ENCODE peak calls at places on chromosomes 3 and 15, in six cellular contexts. V is transverse colon, X is stomach, M is ovary, Y is upper lobe of left lung, W is A549. D is an unnamed sample. For H3K4me1 and H3K9me3, the result is how much of the 10 kb centered on the place peaks cover.

GRCh38 chr3:38000242-38000916 is 9.8 kb downstream of the VILL start:
- DNase-seq in V (no peak), X (peak), M (no peak), Y (no peak), W (no peak), D (no peak)

GRCh38 chr3:13787533-13787932 is 92.3 kb downstream of the WNT7A start:
- DNase-seq in V (no peak), X (no peak), M (no peak), Y (no peak), W (no peak), D (no peak)

GRCh38 chr3:187922704-187923393 is 177.6 kb upstream of the BCL6 start:
- DNase-seq in V (no peak), X (no peak), M (no peak), Y (no peak), W (peak), D (no peak)

GRCh38 chr3:55683666-55684270 is 196.7 kb upstream of the WNT5A start:
- DNase-seq in V (no peak), X (no peak), M (no peak), Y (no peak), W (no peak), D (no peak)

GRCh38 chr3:32076566-32076965 is 29.9 kb upstream of the GPD1L start:
- DNase-seq in V (no peak), X (no peak), M (no peak), Y (no peak), W (no peak), D (no peak)

GRCh38 chr3:118102737-118103136 is 931.9 kb downstream of the IGSF11 start:
- DNase-seq in V (no peak), X (no peak), M (no peak), Y (no peak), W (no peak), D (no peak)

GRCh38 chr3:195356151-195357086 is 85.5 kb upstream of the XXYLT1 start:
- DNase-seq in V (no peak), X (no peak), M (peak), Y (no peak), W (no peak), D (no peak)

GRCh38 chr3:24985631-24986030 is 442.4 kb upstream of the RARB start:
- DNase-seq in V (no peak), X (no peak), M (no peak), Y (no peak), W (no peak), D (no peak)

GRCh38 chr3:184320099-184320445 is 5.7 kb downstream of the EIF4G1 start:
- DNase-seq in V (peak), X (peak), M (peak), Y (peak), W (peak), D (peak)

GRCh38 chr15:90059208-90059985 is 42.9 kb downstream of the IDH2 start:
- DNase-seq in V (peak), X (peak), M (no peak), Y (peak), W (no peak), D (no peak)

DNA sequence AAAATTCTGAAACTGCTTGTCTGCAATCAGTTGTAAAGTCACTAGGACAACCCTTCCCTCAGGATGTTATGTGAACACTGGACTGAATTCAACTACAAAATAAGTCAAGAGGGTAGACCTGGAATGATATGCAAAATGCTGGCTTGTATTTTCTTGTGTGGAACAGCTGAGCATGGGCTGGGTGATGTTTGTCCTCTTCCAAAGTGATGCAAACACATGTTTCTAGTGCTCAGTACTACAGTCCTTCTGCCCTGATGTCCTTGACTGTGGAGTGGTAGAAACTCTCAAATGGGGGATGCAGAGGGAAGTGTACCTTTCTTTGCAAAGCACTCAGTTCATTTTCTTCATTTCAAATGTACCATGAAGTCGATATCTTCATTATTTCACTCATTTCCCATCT is 258.6 kb downstream of the THSD4 start:
- DNase-seq in V (no peak), X (no peak), M (no peak), Y (no peak), W (no peak), D (no peak)
- H3K4me1 ChIP-seq in V (under half), X (under half), M (under half), Y (under half), W (under half), D (under half)

DNA sequence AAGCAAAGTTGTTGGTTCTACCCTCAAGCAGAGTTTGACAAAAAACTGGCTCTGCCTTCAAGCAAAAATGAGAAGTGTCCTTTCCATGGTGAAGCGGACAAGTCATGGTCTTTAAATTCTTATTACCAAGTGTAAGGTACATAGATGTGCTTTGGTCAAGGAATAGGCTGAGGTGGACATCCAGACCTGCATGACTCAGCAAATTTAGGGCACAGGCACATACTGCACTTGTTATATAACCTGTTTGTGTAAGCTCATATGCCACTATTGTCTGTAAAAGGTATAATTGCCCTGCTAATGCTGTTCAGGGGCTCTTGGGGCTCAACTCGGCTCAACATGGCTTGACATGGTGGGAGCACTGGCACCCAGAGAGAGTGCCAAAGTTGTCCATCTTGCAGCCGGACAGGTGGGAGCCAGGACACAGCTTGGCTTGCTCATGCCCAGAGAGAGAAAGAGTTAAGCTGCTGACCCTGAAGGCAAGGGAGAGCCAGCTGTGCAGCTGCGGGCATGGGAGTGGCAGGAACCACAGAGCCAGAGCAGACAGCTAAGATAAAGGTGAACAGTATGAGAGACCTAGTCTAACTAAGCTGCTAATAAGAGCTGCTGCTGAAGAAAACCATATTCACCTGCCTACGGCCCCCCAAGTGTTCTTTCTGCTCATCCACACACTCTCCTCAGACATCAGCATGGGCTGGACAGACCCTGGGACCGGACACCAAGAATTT is 17.7 kb downstream of the MCCC1 start:
- DNase-seq in V (no peak), X (no peak), M (no peak), Y (no peak), W (no peak), D (no peak)
- H3K9me3 ChIP-seq in V (under half), X (under half), M (under half), Y (under half), W (under half), D (under half)

DNA sequence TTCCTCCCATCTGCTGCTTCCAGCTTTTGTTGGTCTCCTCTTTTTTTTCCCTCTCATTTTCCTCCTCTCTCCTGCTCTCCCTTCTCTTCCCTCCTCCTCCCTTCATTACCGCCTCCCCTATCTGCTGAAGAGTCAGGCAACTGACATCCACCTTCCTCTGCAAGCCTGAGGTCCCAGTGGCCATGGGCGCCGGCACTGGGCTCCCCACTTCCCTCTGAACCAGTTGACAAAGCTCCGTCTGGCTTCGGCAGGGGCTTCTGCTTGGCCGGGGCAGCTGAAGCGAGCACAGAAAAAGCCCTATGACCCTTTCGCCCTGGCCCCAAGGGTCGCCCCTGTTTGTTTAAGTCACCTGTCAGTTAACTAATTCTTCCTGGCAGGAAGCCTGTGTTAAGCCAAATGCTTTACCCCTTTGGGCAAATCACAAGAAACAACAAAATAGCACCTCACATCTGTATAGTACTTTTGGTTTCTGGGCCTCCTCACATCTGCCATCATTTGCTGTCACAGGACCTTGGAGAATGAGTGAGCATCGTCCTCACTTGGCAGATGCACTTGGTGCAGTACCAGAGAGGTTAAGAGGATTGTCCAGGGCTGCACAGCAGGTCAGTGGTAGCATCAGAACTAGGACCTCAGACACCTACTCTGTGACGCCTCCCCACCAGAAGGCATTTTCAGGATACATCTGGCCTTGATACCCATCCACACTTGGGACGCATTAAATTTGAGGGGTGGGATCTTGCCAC is 27.7 kb downstream of the ITGA11 start:
- DNase-seq in V (no peak), X (no peak), M (peak), Y (no peak), W (no peak), D (peak)
- TF ChIP-seq EP300 in V (no peak), X (no peak), M (no peak), Y (no peak), W (no peak), D (no peak)

GRCh38 chr3:112817782-112818181 is 28.9 kb downstream of the CD200R1L start:
- DNase-seq in V (no peak), X (no peak), M (no peak), Y (no peak), W (no peak), D (no peak)
- H3K4me1 ChIP-seq in V (under half), X (under half), M (under half), Y (under half), W (under half), D (under half)

GRCh38 chr15:25089577-25089976 is 134.8 kb downstream of the SNRPN start:
- DNase-seq in V (no peak), X (no peak), M (no peak), Y (no peak), W (no peak), D (peak)

GRCh38 chr15:25091421-25092158 is 136.8 kb downstream of the SNRPN start:
- DNase-seq in V (no peak), X (no peak), M (no peak), Y (no peak), W (no peak), D (no peak)

GRCh38 chr15:25092661-25093060 is 137.9 kb downstream of the SNRPN start:
- DNase-seq in V (no peak), X (no peak), M (no peak), Y (no peak), W (no peak), D (no peak)

GRCh38 chr15:25088261-25088790 is 133.5 kb downstream of the SNRPN start:
- DNase-seq in V (no peak), X (no peak), M (no peak), Y (no peak), W (no peak), D (peak)

GRCh38 chr15:25090073-25090733 is 135.4 kb downstream of the SNRPN start:
- DNase-seq in V (no peak), X (no peak), M (no peak), Y (no peak), W (no peak), D (no peak)
- H3K9me3 ChIP-seq in V (under half), X (half or more), M (half or more), Y (half or more), W (under half), D (half or more)

GRCh38 chr3:46934508-46935167 is 41.9 kb downstream of the CCDC12 start:
- DNase-seq in V (no peak), X (no peak), M (peak), Y (no peak), W (peak), D (no peak)
- TF ChIP-seq EP300 in V (no peak), X (no peak), M (no peak), Y (no peak), W (no peak), D (no peak)

DNA sequence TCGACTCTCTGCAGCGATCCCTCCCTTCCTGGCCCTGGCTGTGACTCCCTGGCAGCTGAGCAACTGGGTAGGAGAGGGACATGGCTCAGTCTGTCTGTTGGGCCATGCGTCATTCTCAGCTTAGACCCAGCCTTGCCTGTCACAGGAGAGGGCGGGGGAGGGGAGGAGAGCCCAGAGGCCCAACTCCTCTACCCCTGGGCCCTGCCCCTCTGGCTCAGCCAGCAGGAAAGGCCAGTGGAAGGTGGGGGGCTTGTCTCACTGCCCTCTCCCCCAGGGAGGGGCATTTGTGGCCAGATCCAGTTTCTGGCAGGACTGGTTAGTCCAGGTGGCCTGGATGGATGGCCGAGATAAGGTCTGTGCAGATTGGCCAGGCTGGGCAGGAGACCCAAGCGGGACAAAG is 31.6 kb downstream of the DNAJB8 start:
- DNase-seq in V (no peak), X (peak), M (no peak), Y (no peak), W (no peak), D (no peak)
- H3K4me1 ChIP-seq in V (under half), X (under half), M (under half), Y (under half), W (under half), D (under half)

GRCh38 chr3:44506961-44507360 is 29.5 kb upstream of the ZNF445 start:
- DNase-seq in V (no peak), X (no peak), M (no peak), Y (no peak), W (no peak), D (no peak)

GRCh38 chr3:44506556-44506955 is 29.1 kb upstream of the ZNF445 start:
- DNase-seq in V (no peak), X (no peak), M (no peak), Y (no peak), W (no peak), D (no peak)

GRCh38 chr3:44499149-44499898 is 21.9 kb upstream of the ZNF445 start:
- DNase-seq in V (no peak), X (no peak), M (no peak), Y (no peak), W (no peak), D (no peak)

GRCh38 chr3:44504566-44504965 is 27.1 kb upstream of the ZNF445 start:
- DNase-seq in V (no peak), X (no peak), M (no peak), Y (no peak), W (no peak), D (no peak)

GRCh38 chr3:44501971-44502370 is 24.5 kb upstream of the ZNF445 start:
- DNase-seq in V (no peak), X (no peak), M (no peak), Y (no peak), W (no peak), D (no peak)
- H3K9me3 ChIP-seq in V (half or more), X (under half), M (under half), Y (under half), W (half or more), D (under half)

GRCh38 chr15:99114511-99115299 is 9.8 kb downstream of the SYNM start:
- DNase-seq in V (no peak), X (no peak), M (no peak), Y (no peak), W (no peak), D (no peak)
- TF ChIP-seq EP300 in V (peak), X (peak), M (no peak), Y (no peak), W (no peak), D (peak)